ENCODE peak calls at places on chromosomes 2 and 18, in nine cellular contexts. I, O, H, C, A, D, Q, G and E are unnamed samples.

GRCh38 chr2:235394278-235394828 is 99.5 kb upstream of the AGAP1 start:
- DNase-seq in H (no peak), C (peak; percentile 49), D (no peak), O (no peak), I (peak; percentile 81), G (no peak), Q (no peak), A (no peak), E (no peak)

GRCh38 chr2:149094217-149095015 is 55.9 kb downstream of the LYPD6B start:
- DNase-seq in D (no peak), I (no peak), H (no peak), A (no peak), G (no peak), Q (no peak), C (peak; percentile 79), O (no peak), E (no peak)

GRCh38 chr2:70161069-70161534 is 29.7 kb downstream of the C2orf42 start:
- DNase-seq in Q (no peak), A (no peak), G (no peak), D (no peak), H (no peak), C (no peak), I (no peak), O (peak; percentile 16), E (no peak)

GRCh38 chr2:112516801-112517200 is 25.5 kb upstream of the POLR1B start:
- DNase-seq in I (no peak), O (no peak), H (no peak), D (no peak), A (no peak), C (no peak), Q (no peak), G (no peak), E (no peak)

GRCh38 chr2:201151127-201152074 is 31.5 kb upstream of the CASP10 start:
- DNase-seq in O (no peak), I (peak; percentile 67), Q (no peak), H (no peak), G (no peak), D (no peak), A (no peak), C (peak; percentile 35), E (no peak)

GRCh38 chr2:177129610-177130009 is 83.0 kb upstream of the HNRNPA3 start:
- DNase-seq in O (no peak), Q (no peak), G (no peak), C (no peak), A (no peak), I (no peak), H (no peak), D (no peak), E (no peak)

GRCh38 chr2:23617167-23617787 is 232.3 kb downstream of the KLHL29 start:
- DNase-seq in G (no peak), Q (peak; percentile 61), H (peak; percentile 66), C (no peak), D (no peak), A (no peak), I (peak; percentile 70), O (peak; percentile 82), E (no peak)

GRCh38 chr2:9646631-9647030 is 15.8 kb upstream of the YWHAQ start:
- DNase-seq in I (no peak), D (no peak), Q (no peak), C (no peak), H (no peak), O (peak; percentile 49), G (no peak), A (no peak), E (no peak)

GRCh38 chr2:216653931-216654365 is 20.7 kb downstream of the IGFBP2 start:
- DNase-seq in G (no peak), D (no peak), H (no peak), A (no peak), Q (no peak), I (peak; percentile 84), O (no peak), C (no peak), E (no peak)

GRCh38 chr18:21241224-21242131 is 554 bp upstream of the GREB1L start:
- DNase-seq in A (peak; percentile 55), O (peak; percentile 76), Q (no peak), I (no peak), D (peak; percentile 92), H (peak; percentile 3), C (peak; percentile 24), G (no peak), E (no peak)

GRCh38 chr2:3302751-3303582 is 74.7 kb downstream of the EIPR1 start:
- DNase-seq in H (no peak), I (no peak), A (no peak), D (peak; percentile 82), O (no peak), G (no peak), C (peak; percentile 6), Q (no peak), E (no peak)

GRCh38 chr2:234565201-234565600 is 68.3 kb upstream of the ARL4C start:
- DNase-seq in Q (no peak), H (no peak), A (no peak), D (no peak), I (no peak), C (no peak), G (no peak), O (no peak), E (no peak)

GRCh38 chr2:46079996-46080560 is 217.1 kb upstream of the EPAS1 start:
- DNase-seq in O (no peak), G (no peak), Q (no peak), C (no peak), H (no peak), I (no peak), A (no peak), D (no peak), E (no peak)

GRCh38 chr2:238890806-238891666 is 43.2 kb downstream of the TWIST2 start:
- DNase-seq in O (no peak), Q (no peak), H (no peak), G (no peak), A (no peak), D (no peak), I (no peak), C (no peak), E (no peak)

GRCh38 chr2:237886702-237887481 is 27.5 kb downstream of the RAMP1 start:
- DNase-seq in H (peak; percentile 85), Q (peak; percentile 42), G (no peak), C (no peak), A (no peak), D (no peak), I (peak; percentile 91), O (peak; percentile 80), E (no peak)

GRCh38 chr2:237889016-237889415 is 29.6 kb downstream of the RAMP1 start:
- DNase-seq in O (peak; percentile 31), Q (no peak), H (no peak), G (no peak), I (no peak), A (no peak), D (no peak), C (no peak), E (no peak)

GRCh38 chr2:237888389-237888788 is 29.0 kb downstream of the RAMP1 start:
- DNase-seq in A (no peak), G (no peak), O (no peak), Q (no peak), D (no peak), I (peak; percentile 93), C (no peak), H (no peak), E (no peak)

GRCh38 chr2:237892478-237892877 is 33.1 kb downstream of the RAMP1 start:
- DNase-seq in Q (no peak), H (no peak), G (no peak), O (peak; percentile 13), C (no peak), I (no peak), D (no peak), A (no peak), E (no peak)

GRCh38 chr2:237889811-237890210 is 30.4 kb downstream of the RAMP1 start:
- DNase-seq in D (no peak), C (no peak), A (no peak), Q (no peak), I (no peak), G (no peak), H (no peak), O (peak; percentile 31), E (no peak)
- H3K4me1 ChIP-seq in D (peaks cover 17% of the 10 kb centered on the region), C (no peaks in the 10 kb centered on the region), A (no peaks in the 10 kb centered on the region), Q (peaks cover 4% of the 10 kb centered on the region), I (peaks cover 5% of the 10 kb centered on the region), G (peaks cover 7% of the 10 kb centered on the region), H (peaks cover 62% of the 10 kb centered on the region), O (no peaks in the 10 kb centered on the region), E (no peaks in the 10 kb centered on the region)

GRCh38 chr2:101722878-101723277 is 25.4 kb downstream of the MAP4K4 start:
- DNase-seq in C (peak; percentile 25), A (no peak), H (no peak), Q (no peak), G (no peak), D (no peak), O (no peak), I (no peak), E (no peak)
- H3K4me1 ChIP-seq in C (peaks cover 9% of the 10 kb centered on the region), A (peaks cover 6% of the 10 kb centered on the region), H (peaks cover 92% of the 10 kb centered on the region), Q (peaks cover 52% of the 10 kb centered on the region), G (peaks cover 88% of the 10 kb centered on the region), D (no peaks in the 10 kb centered on the region), O (peaks cover 7% of the 10 kb centered on the region), I (peaks cover 19% of the 10 kb centered on the region), E (no peaks in the 10 kb centered on the region)

DNA sequence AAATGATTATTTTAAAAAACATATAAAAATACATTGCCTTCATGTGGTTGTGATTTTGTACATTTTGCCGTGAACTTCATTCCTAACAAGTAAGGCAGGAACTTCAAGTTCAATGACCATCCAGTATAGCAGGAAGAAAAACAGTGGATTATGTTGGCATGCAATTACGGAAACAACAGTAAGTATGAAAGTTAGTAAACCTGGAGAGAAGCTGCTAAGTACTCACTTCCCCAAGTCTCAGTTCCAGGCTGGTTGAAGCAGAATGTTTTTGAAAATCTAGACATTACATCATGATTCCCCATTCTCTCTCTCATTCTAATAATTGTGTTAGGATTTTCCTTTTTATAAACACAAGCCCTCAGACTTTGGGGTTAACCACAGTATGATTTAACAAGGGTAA is 987.1 kb upstream of the KLHL29 start:
- DNase-seq in Q (no peak), I (no peak), A (no peak), D (no peak), G (no peak), H (no peak), O (no peak), C (no peak), E (no peak)
- H3K4me1 ChIP-seq in Q (no peaks in the 10 kb centered on the region), I (no peaks in the 10 kb centered on the region), A (no peaks in the 10 kb centered on the region), D (no peaks in the 10 kb centered on the region), G (no peaks in the 10 kb centered on the region), H (no peaks in the 10 kb centered on the region), O (no peaks in the 10 kb centered on the region), C (no peaks in the 10 kb centered on the region), E (no peaks in the 10 kb centered on the region)

GRCh38 chr18:75422341-75422910 is 5.1 kb downstream of the SMIM21 start:
- DNase-seq in C (no peak), O (no peak), A (no peak), I (peak; percentile 30), D (no peak), H (no peak), Q (no peak), G (no peak), E (no peak)

GRCh38 chr18:75429975-75430374 is 2.5 kb upstream of the SMIM21 start:
- DNase-seq in I (no peak), O (no peak), A (no peak), H (no peak), Q (no peak), D (no peak), G (no peak), C (no peak), E (no peak)

GRCh38 chr18:75428490-75428889 is 987 bp upstream of the SMIM21 start:
- DNase-seq in Q (no peak), D (no peak), O (no peak), G (no peak), I (no peak), A (no peak), H (no peak), C (no peak), E (no peak)

GRCh38 chr18:75433098-75433497 is 5.6 kb upstream of the SMIM21 start:
- DNase-seq in G (no peak), H (no peak), C (peak; percentile 53), Q (no peak), D (no peak), I (no peak), O (no peak), A (peak; percentile 47), E (no peak)

GRCh38 chr18:75427603-75428002 is at the start of gene SMIM21:
- DNase-seq in Q (no peak), I (no peak), H (no peak), C (no peak), G (no peak), O (no peak), D (no peak), A (no peak), E (no peak)
- H3K4me1 ChIP-seq in Q (no peaks in the 10 kb centered on the region), I (no peaks in the 10 kb centered on the region), H (no peaks in the 10 kb centered on the region), C (no peaks in the 10 kb centered on the region), G (no peaks in the 10 kb centered on the region), O (no peaks in the 10 kb centered on the region), D (no peaks in the 10 kb centered on the region), A (no peaks in the 10 kb centered on the region), E (no peaks in the 10 kb centered on the region)